ENCODE peak calls at places on chromosomes 7 and 10, in eight cellular contexts. W is stimulated activated CD8-positive, alpha-beta memory T cell treated with anti-CD3 and anti-CD28 coated beads, Interleukin-4, amount 100 ng/mL, for 4 hours; Q is NCI-H1694 treated with DMSO at 0.1 percent for 48 hours; M is T-helper 2 cell; U is kidney tubule cell; Y is EH; D is K562; A is neural crest cell. P is an unnamed sample.

GRCh38 chr10:113347508-113347907 is 205.3 kb upstream of the HABP2 start:
- DNase-seq in W (no peak), Q (no peak), M (no peak), U (no peak), Y (no peak), D (no peak), A (no peak), P (no peak)

GRCh38 chr10:46528171-46528671 is 28.2 kb downstream of the GPRIN2 start:
- DNase-seq in W (no peak), Q (no peak), M (no peak), U (no peak), Y (no peak), D (no peak), A (no peak), P (no peak)

GRCh38 chr10:102554531-102554930 is 50.8 kb downstream of the SUFU start:
- DNase-seq in W (no peak), Q (no peak), M (no peak), U (no peak), Y (no peak), D (no peak), A (no peak), P (no peak)

GRCh38 chr10:79239275-79239779 is 107.9 kb upstream of the PPIF start:
- DNase-seq in W (no peak), Q (no peak), M (no peak), U (peak), Y (peak), D (peak), A (peak), P (no peak)

GRCh38 chr7:98284335-98285036 is 3.0 kb downstream of the BRI3 start:
- DNase-seq in W (no peak), Q (no peak), M (no peak), U (peak), Y (peak), D (no peak), A (no peak), P (no peak)

GRCh38 chr10:72083234-72084093 is 4.9 kb downstream of the SPOCK2 start:
- DNase-seq in W (no peak), Q (no peak), M (peak), U (no peak), Y (no peak), D (no peak), A (no peak), P (no peak)

GRCh38 chr10:70672165-70672992 is at the start of gene ADAMTS14:
- DNase-seq in W (no peak), Q (peak), M (no peak), U (peak), Y (peak), D (peak), A (peak), P (peak)

GRCh38 chr10:8183241-8183704 is 128.8 kb downstream of the GATA3 start:
- DNase-seq in W (no peak), Q (no peak), M (no peak), U (no peak), Y (no peak), D (no peak), A (no peak), P (no peak)

GRCh38 chr10:7070950-7071349 is 339.9 kb downstream of the SFMBT2 start:
- DNase-seq in W (no peak), Q (no peak), M (no peak), U (no peak), Y (no peak), D (no peak), A (no peak), P (no peak)

GRCh38 chr10:132400547-132401151 is 3.6 kb downstream of the PWWP2B start:
- DNase-seq in W (no peak), Q (no peak), M (no peak), U (no peak), Y (no peak), D (no peak), A (no peak), P (no peak)

P was measured in 8988T.